ENCODE peak calls at places on chromosomes 2 and 18, in seven cellular contexts. S, G, H, Z, J, U and N are unnamed samples.

GRCh38 chr2:148493822-148494563 is 150.6 kb upstream of the EPC2 start:
- DNase-seq in S (no peak), G (no peak), H (no peak), Z (no peak), J (no peak), U (no peak), N (no peak)

GRCh38 chr2:126507425-126507867 is 148.5 kb upstream of the GYPC start:
- DNase-seq in S (no peak), G (peak), H (no peak), Z (peak), J (no peak), U (no peak), N (no peak)

GRCh38 chr2:188382107-188382506 is 90.4 kb downstream of the GULP1 start:
- DNase-seq in S (no peak), G (no peak), H (no peak), Z (no peak), J (no peak), U (no peak), N (no peak)

GRCh38 chr2:71576541-71576940 is 123.2 kb downstream of the DYSF start:
- DNase-seq in S (peak), G (no peak), H (no peak), Z (no peak), J (no peak), U (no peak), N (no peak)

GRCh38 chr2:156399224-156399949 is 36.8 kb upstream of the GPD2 start:
- DNase-seq in S (peak), G (peak), H (peak), Z (no peak), J (no peak), U (peak), N (no peak)

GRCh38 chr2:98086491-98087446 is at the start of gene VWA3B:
- DNase-seq in S (peak), G (no peak), H (peak), Z (peak), J (peak), U (peak), N (peak)

GRCh38 chr2:47798628-47799027 is 15.7 kb downstream of the MSH6 start:
- DNase-seq in S (no peak), G (no peak), H (no peak), Z (no peak), J (no peak), U (no peak), N (no peak)

GRCh38 chr18:29154196-29154757 is 977.3 kb upstream of the CDH2 start:
- DNase-seq in S (peak), G (no peak), H (no peak), Z (no peak), J (no peak), U (no peak), N (no peak)

GRCh38 chr2:233989221-233989620 is 61.3 kb upstream of the SPP2 start:
- DNase-seq in S (no peak), G (no peak), H (no peak), Z (no peak), J (no peak), U (no peak), N (no peak)

GRCh38 chr18:11951390-11951851 is 29.9 kb upstream of the IMPA2 start:
- DNase-seq in S (no peak), G (no peak), H (no peak), Z (peak), J (no peak), U (no peak), N (no peak)

GRCh38 chr2:217799553-217800432 is 203.0 kb downstream of the TNS1 start:
- DNase-seq in S (no peak), G (no peak), H (no peak), Z (no peak), J (peak), U (no peak), N (no peak)

GRCh38 chr2:12824304-12824761 is 107.6 kb downstream of the TRIB2 start:
- DNase-seq in S (peak), G (peak), H (no peak), Z (peak), J (no peak), U (no peak), N (peak)

GRCh38 chr18:2878656-2879330 is 32.0 kb downstream of the EMILIN2 start:
- DNase-seq in S (no peak), G (no peak), H (no peak), Z (no peak), J (no peak), U (no peak), N (no peak)

GRCh38 chr2:145091967-145092366 is 572.0 kb upstream of the ZEB2 start:
- DNase-seq in S (no peak), G (no peak), H (no peak), Z (no peak), J (no peak), U (no peak), N (no peak)

GRCh38 chr2:62221141-62221540 is 25.2 kb downstream of the B3GNT2 start:
- DNase-seq in S (no peak), G (no peak), H (peak), Z (no peak), J (no peak), U (no peak), N (no peak)

GRCh38 chr2:208407667-208408066 is 1.1 kb downstream of the PTH2R start:
- DNase-seq in S (no peak), G (no peak), H (peak), Z (peak), J (no peak), U (peak), N (no peak)

GRCh38 chr2:37934591-37935513 is 9.8 kb downstream of the RMDN2 start:
- DNase-seq in S (no peak), G (no peak), H (no peak), Z (no peak), J (no peak), U (no peak), N (no peak)

GRCh38 chr2:223641062-223641461 is 38.9 kb upstream of the SCG2 start:
- DNase-seq in S (no peak), G (peak), H (no peak), Z (no peak), J (no peak), U (no peak), N (peak)

GRCh38 chr2:188677182-188677581 is 297.0 kb upstream of the COL3A1 start:
- DNase-seq in S (no peak), G (no peak), H (no peak), Z (no peak), J (no peak), U (no peak), N (no peak)

GRCh38 chr2:96315400-96316071 is 9.6 kb upstream of the ITPRIPL1 start:
- DNase-seq in S (peak), G (peak), H (no peak), Z (no peak), J (no peak), U (no peak), N (peak)

GRCh38 chr2:160019374-160020098 is 42.9 kb downstream of the PLA2R1 start:
- DNase-seq in S (no peak), G (no peak), H (no peak), Z (no peak), J (no peak), U (no peak), N (no peak)

GRCh38 chr18:26057208-26057821 is 33.1 kb downstream of the SS18 start:
- DNase-seq in S (no peak), G (no peak), H (no peak), Z (no peak), J (peak), U (no peak), N (no peak)

GRCh38 chr18:78403371-78403770 is 576.2 kb upstream of the SALL3 start:
- DNase-seq in S (no peak), G (no peak), H (no peak), Z (no peak), J (no peak), U (no peak), N (no peak)

GRCh38 chr2:218217366-218218309 is 649 bp downstream of the ARPC2 start:
- DNase-seq in S (peak), G (no peak), H (peak), Z (peak), J (peak), U (peak), N (no peak)

GRCh38 chr2:24613154-24613814 is 122.2 kb downstream of the NCOA1 start:
- DNase-seq in S (peak), G (peak), H (peak), Z (peak), J (no peak), U (peak), N (peak)

GRCh38 chr18:23337599-23338444 is 115.3 kb upstream of the RIOK3 start:
- DNase-seq in S (no peak), G (peak), H (no peak), Z (peak), J (no peak), U (peak), N (no peak)

GRCh38 chr2:105785095-105785847 is 40.6 kb downstream of the NCK2 start:
- DNase-seq in S (no peak), G (no peak), H (no peak), Z (no peak), J (no peak), U (no peak), N (no peak)

GRCh38 chr2:97699765-97700444 is 13.5 kb upstream of the ZAP70 start:
- DNase-seq in S (peak), G (no peak), H (peak), Z (peak), J (no peak), U (peak), N (peak)

GRCh38 chr2:122445003-122445402 is 689.6 kb downstream of the TSN start:
- DNase-seq in S (no peak), G (no peak), H (no peak), Z (no peak), J (no peak), U (no peak), N (no peak)

GRCh38 chr2:64823794-64824193 is 165.4 kb upstream of the SLC1A4 start:
- DNase-seq in S (no peak), G (no peak), H (no peak), Z (no peak), J (no peak), U (no peak), N (no peak)

GRCh38 chr2:176560296-176560695 is 291.1 kb downstream of the MTX2 start:
- DNase-seq in S (peak), G (no peak), H (no peak), Z (no peak), J (no peak), U (no peak), N (no peak)

GRCh38 chr2:55418072-55418471 is 1.6 kb downstream of the CCDC88A start:
- DNase-seq in S (no peak), G (no peak), H (no peak), Z (no peak), J (no peak), U (no peak), N (no peak)

GRCh38 chr2:120551540-120551939 is 184.1 kb upstream of the GLI2 start:
- DNase-seq in S (no peak), G (no peak), H (no peak), Z (no peak), J (no peak), U (no peak), N (no peak)

GRCh38 chr2:180570864-180571263 is 409.5 kb upstream of the UBE2E3 start:
- DNase-seq in S (no peak), G (no peak), H (no peak), Z (no peak), J (no peak), U (no peak), N (no peak)

GRCh38 chr2:217335341-217335966 is 475.6 kb upstream of the TNP1 start:
- DNase-seq in S (no peak), G (peak), H (no peak), Z (no peak), J (no peak), U (no peak), N (no peak)

GRCh38 chr2:224260605-224261004 is 141.3 kb downstream of the FAM124B start:
- DNase-seq in S (no peak), G (no peak), H (no peak), Z (peak), J (no peak), U (no peak), N (no peak)

GRCh38 chr2:20172273-20173052 is 52.5 kb downstream of the SDC1 start:
- DNase-seq in S (no peak), G (no peak), H (no peak), Z (no peak), J (no peak), U (peak), N (no peak)